ENCODE peak calls at places on chromosome 19, in seven cellular contexts. X is CD8-positive, alpha-beta T cell; K is HepG2; Q is colonic mucosa; M is psoas muscle; T is fibroblast of lung; C is K562. U is an unnamed sample. For H3K27me3, the result is how much of the 10 kb centered on the place peaks cover.

GRCh38 chr19:46787331-46788100 is 878 bp downstream of the SLC1A5 start:
- DNase-seq in K (peak), Q (peak), C (peak), M (peak), T (peak), X (peak), U (no peak)

GRCh38 chr19:20333508-20333907 is 166.5 kb downstream of the ZNF486 start:
- DNase-seq in M (no peak), C (no peak), K (no peak), X (no peak), T (no peak), Q (no peak), U (no peak)

GRCh38 chr19:54470991-54471782 is 1.9 kb downstream of the CDC42EP5 start:
- DNase-seq in M (peak), X (no peak), C (peak), K (no peak), T (no peak), Q (peak), U (no peak)

GRCh38 chr19:12723643-12724426 is at the start of gene TNPO2:
- DNase-seq in T (peak), M (peak), K (peak), C (peak), X (peak), Q (peak), U (peak)

GRCh38 chr19:13053761-13054604 is 48.7 kb downstream of the LYL1 start:
- DNase-seq in X (no peak), T (peak), M (peak), K (peak), C (no peak), Q (peak), U (no peak)

GRCh38 chr19:10289167-10289835 is 451 bp upstream of the ICAM5 start:
- DNase-seq in T (no peak), M (peak), X (peak), Q (peak), K (peak), C (peak), U (peak)

GRCh38 chr19:15251749-15252397 is 19.6 kb upstream of the EPHX3 start:
- DNase-seq in T (peak), K (peak), Q (peak), M (peak), X (no peak), C (peak), U (no peak)

GRCh38 chr19:10206226-10206873 is 11.6 kb upstream of the DNMT1 start:
- DNase-seq in X (no peak), C (no peak), M (no peak), K (peak), T (peak), Q (no peak), U (no peak)

GRCh38 chr19:6737873-6738725 is 719 bp upstream of the GPR108 start:
- DNase-seq in M (peak), C (peak), Q (peak), X (peak), K (peak), T (peak), U (peak)

GRCh38 chr19:3671680-3672574 is 28.3 kb downstream of the PIP5K1C start:
- DNase-seq in C (peak), M (no peak), Q (no peak), X (no peak), T (peak), K (no peak), U (no peak)

GRCh38 chr19:48332662-48333466 is 7.5 kb downstream of the EMP3 start:
- DNase-seq in M (peak), C (peak), T (peak), K (peak), Q (peak), X (peak), U (peak)

DNA sequence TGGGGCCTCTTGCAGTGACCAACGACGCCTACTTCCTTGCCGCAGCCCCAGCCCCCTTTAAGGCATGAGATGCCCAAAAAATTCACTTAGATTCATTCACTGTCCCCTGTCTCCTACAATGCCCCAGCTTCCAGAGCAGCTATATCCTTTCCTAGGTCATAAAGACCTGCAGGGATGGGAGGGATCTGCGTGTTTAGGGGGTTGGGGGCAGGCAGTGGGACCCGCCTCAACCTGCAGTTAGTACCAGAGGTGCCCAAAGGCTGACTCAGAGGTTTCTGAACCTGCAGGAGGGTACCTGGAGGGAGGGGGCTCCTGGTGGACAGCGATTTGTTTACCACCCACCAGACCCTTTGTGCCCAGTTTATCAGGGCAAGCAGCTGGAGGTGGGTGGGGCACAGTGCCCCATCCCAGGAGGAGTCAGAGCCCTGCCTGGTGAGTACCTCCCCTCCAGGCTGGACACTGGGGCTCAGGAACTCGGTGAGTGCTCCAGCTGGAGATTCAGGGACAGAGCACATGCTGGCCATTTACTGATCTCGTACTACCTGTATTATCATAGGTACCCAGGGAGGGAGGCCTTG is 10.1 kb downstream of the RPS28 start:
- DNase-seq in X (no peak), T (no peak), M (no peak), C (no peak), K (no peak), Q (no peak), U (no peak)
- H3K27me3 ChIP-seq in X (under half), T (under half), M (under half), C (under half), K (under half), Q (under half), U (under half)

GRCh38 chr19:58356236-58356970 is 3.1 kb upstream of the A1BG start:
- DNase-seq in Q (no peak), M (no peak), C (no peak), X (peak), T (no peak), K (no peak), U (peak)

GRCh38 chr19:58355215-58355796 is 2.0 kb upstream of the A1BG start:
- DNase-seq in K (no peak), Q (no peak), C (no peak), M (no peak), T (no peak), X (no peak), U (no peak)

GRCh38 chr19:58354478-58355030 is 1.3 kb upstream of the A1BG start:
- DNase-seq in K (no peak), C (no peak), Q (no peak), X (no peak), M (no peak), T (no peak), U (no peak)

GRCh38 chr19:58356971-58357797 is 3.9 kb upstream of the A1BG start:
- DNase-seq in X (no peak), Q (no peak), M (no peak), T (no peak), K (no peak), C (no peak), U (no peak)

GRCh38 chr19:58355891-58356235 is 2.6 kb upstream of the A1BG start:
- DNase-seq in K (no peak), T (no peak), X (no peak), Q (no peak), M (no peak), C (no peak), U (no peak)
- TF ChIP-seq CTCF in K (no peak), T (no peak), X (no peak), Q (no peak), M (no peak), C (no peak), U (no peak)

DNA sequence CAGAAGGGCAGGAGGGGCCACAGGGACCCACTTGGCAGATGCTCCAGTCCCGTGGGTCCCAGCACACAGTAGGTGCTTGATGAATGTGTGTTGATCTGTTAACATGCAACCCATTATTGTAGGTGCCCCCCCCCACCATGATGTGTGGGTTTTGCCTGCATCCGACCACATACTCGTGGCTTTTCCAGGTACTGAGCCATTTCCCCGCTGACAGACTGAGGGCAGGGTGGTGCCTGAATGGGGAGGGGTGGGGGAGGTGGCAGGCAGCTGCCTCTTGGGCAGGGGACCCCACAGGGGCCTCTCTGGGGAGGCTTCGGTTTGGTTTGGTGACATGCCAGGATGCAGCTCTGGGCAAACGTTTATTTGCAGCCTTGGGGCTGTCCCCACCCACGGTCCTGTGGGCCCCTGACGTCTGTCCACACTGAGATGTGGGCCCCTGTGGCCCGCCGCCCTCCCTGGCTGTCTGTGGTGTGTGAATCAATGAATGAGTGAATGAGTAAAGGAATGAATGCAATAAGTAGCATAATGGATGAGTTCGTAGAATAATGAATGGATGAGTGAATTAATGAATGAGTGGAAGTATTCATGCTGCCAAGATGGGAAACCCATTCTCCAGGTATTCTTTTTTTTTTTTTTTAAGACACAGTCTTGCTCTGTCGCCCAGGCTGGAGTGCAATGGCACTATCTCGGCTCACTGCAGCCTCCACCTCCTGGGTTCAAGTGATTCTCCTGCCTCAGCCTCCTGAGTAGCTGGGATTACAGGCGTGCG is 9.0 kb upstream of the JUND start:
- DNase-seq in C (peak), K (no peak), M (no peak), T (peak), X (peak), Q (no peak), U (peak)
- H3K27ac ChIP-seq in C (peak), K (no peak), M (peak), T (no peak), X (peak), Q (peak), U (peak)

GRCh38 chr19:33678796-33679195 is 57.0 kb downstream of the CHST8 start:
- DNase-seq in T (no peak), C (no peak), K (no peak), M (no peak), X (no peak), Q (no peak), U (peak)

GRCh38 chr19:33676999-33677665 is 55.4 kb downstream of the CHST8 start:
- DNase-seq in M (no peak), C (no peak), K (no peak), T (no peak), Q (no peak), X (no peak), U (no peak)

GRCh38 chr19:33675501-33676124 is 53.9 kb downstream of the CHST8 start:
- DNase-seq in C (no peak), K (no peak), X (no peak), M (no peak), Q (no peak), T (no peak), U (no peak)

GRCh38 chr19:33679696-33680095 is 57.9 kb downstream of the CHST8 start:
- DNase-seq in C (no peak), M (no peak), T (no peak), Q (no peak), X (no peak), K (no peak), U (no peak)

DNA sequence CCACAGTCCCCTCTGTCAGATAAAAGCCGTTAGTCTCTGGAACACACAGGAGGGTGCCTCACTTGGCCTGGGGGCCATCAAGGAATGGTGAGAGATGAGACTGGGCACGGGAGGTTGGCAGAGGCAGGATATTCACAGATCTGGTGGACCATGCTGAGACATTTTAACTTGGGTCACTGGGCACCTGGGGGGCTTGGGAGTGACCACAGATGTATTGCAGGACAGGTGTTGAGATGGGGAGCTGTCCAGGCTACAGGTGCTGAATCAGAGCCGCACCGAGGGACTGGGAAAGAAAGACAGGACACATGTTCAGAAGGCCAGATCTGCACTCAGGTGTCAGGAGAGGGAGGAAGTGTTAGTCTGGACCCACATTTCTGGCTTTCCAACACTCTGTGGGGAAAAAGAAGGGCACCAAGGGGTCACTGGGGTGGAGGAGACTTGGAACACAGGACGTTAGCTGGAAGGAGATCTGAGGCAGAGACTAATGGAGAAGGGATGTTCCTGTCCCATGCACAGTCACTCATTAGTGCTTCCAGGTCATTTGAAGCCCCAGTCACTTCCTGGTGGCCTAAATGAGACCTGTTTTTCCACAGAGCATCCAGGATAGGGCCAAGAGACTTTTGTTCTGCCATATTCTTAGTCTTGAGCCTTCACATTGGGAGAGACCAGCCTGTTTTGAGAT is 56.1 kb downstream of the CHST8 start:
- DNase-seq in Q (no peak), T (no peak), M (no peak), K (no peak), X (no peak), C (no peak), U (no peak)
- H3K27me3 ChIP-seq in Q (under half), T (under half), M (under half), K (under half), X (under half), C (under half), U (under half)

GRCh38 chr19:5259750-5260149 is 80.9 kb downstream of the PTPRS start:
- DNase-seq in X (no peak), M (no peak), Q (no peak), K (no peak), T (no peak), C (no peak), U (no peak)

GRCh38 chr19:5254944-5255343 is 85.7 kb downstream of the PTPRS start:
- DNase-seq in X (no peak), K (no peak), M (no peak), C (no peak), T (no peak), Q (no peak), U (no peak)

GRCh38 chr19:5254543-5254942 is 86.1 kb downstream of the PTPRS start:
- DNase-seq in K (no peak), C (no peak), T (no peak), M (no peak), X (no peak), Q (no peak), U (no peak)

GRCh38 chr19:5255602-5256231 is 84.9 kb downstream of the PTPRS start:
- DNase-seq in M (no peak), T (no peak), K (no peak), Q (no peak), X (no peak), C (no peak), U (no peak)

GRCh38 chr19:5257155-5258045 is 83.2 kb downstream of the PTPRS start:
- DNase-seq in M (no peak), Q (no peak), C (no peak), K (no peak), T (no peak), X (no peak), U (no peak)
- TF ChIP-seq CTCF in M (no peak), Q (no peak), C (no peak), K (no peak), T (no peak), X (no peak), U (no peak)

GRCh38 chr19:2033115-2033824 is 17.8 kb upstream of the BTBD2 start:
- DNase-seq in C (no peak), X (no peak), K (no peak), M (no peak), T (no peak), Q (no peak), U (no peak)
- H3K27ac ChIP-seq in C (no peak), X (no peak), K (no peak), M (peak), T (no peak), Q (peak), U (no peak)

U was measured in CD4-positive, alpha-beta T cell.